ENCODE peak calls at places on chromosomes 1 and 21, in six cellular contexts. One of them, this sample, is unnamed.

GRCh38 chr1:246155923-246156322 is 351.2 kb downstream of the SMYD3 start:
- DNase-seq in HCT116: no peak
- DNase-seq in H1: no peak
- DNase-seq in HepG2: no peak
- DNase-seq in K562: no peak
- DNase-seq in GM12878: no peak
- DNase-seq in this sample: no peak

GRCh38 chr21:44871576-44872265 is 1.8 kb downstream of the PTTG1IP start:
- DNase-seq in HCT116: no peak
- DNase-seq in H1: no peak
- DNase-seq in HepG2: peak
- DNase-seq in K562: peak
- DNase-seq in GM12878: no peak
- DNase-seq in this sample: no peak

GRCh38 chr1:64337476-64337875 is 132.5 kb upstream of the CACHD1 start:
- DNase-seq in HCT116: no peak
- DNase-seq in H1: no peak
- DNase-seq in HepG2: no peak
- DNase-seq in K562: no peak
- DNase-seq in GM12878: no peak
- DNase-seq in this sample: peak

GRCh38 chr1:23646086-23646485 is 45.5 kb upstream of the RPL11 start:
- DNase-seq in HCT116: no peak
- DNase-seq in H1: no peak
- DNase-seq in HepG2: no peak
- DNase-seq in K562: no peak
- DNase-seq in GM12878: no peak
- DNase-seq in this sample: no peak

GRCh38 chr1:226650236-226650841 is 88.7 kb downstream of the ITPKB start:
- DNase-seq in HCT116: no peak
- DNase-seq in H1: no peak
- DNase-seq in HepG2: no peak
- DNase-seq in K562: peak
- DNase-seq in GM12878: no peak
- DNase-seq in this sample: no peak

GRCh38 chr1:28249013-28249870 is 10.1 kb upstream of the SESN2 start:
- DNase-seq in HCT116: peak
- DNase-seq in H1: no peak
- DNase-seq in HepG2: no peak
- DNase-seq in K562: peak
- DNase-seq in GM12878: no peak
- DNase-seq in this sample: peak

GRCh38 chr1:158095737-158096335 is 84.9 kb upstream of the CD1D start:
- DNase-seq in HCT116: no peak
- DNase-seq in H1: peak
- DNase-seq in HepG2: no peak
- DNase-seq in K562: peak
- DNase-seq in GM12878: no peak
- DNase-seq in this sample: peak

GRCh38 chr1:27869719-27870085 is 2.6 kb upstream of the THEMIS2 start:
- DNase-seq in HCT116: no peak
- DNase-seq in H1: no peak
- DNase-seq in HepG2: no peak
- DNase-seq in K562: peak
- DNase-seq in GM12878: no peak
- DNase-seq in this sample: no peak

GRCh38 chr1:160666079-160666442 is 19.2 kb upstream of the SLAMF1 start:
- DNase-seq in HCT116: no peak
- DNase-seq in H1: no peak
- DNase-seq in HepG2: no peak
- DNase-seq in K562: no peak
- DNase-seq in GM12878: no peak
- DNase-seq in this sample: no peak

GRCh38 chr1:10509823-10510509 is 35.2 kb downstream of the PEX14 start:
- DNase-seq in HCT116: no peak
- DNase-seq in H1: no peak
- DNase-seq in HepG2: no peak
- DNase-seq in K562: no peak
- DNase-seq in GM12878: no peak
- DNase-seq in this sample: no peak

GRCh38 chr1:154295408-154296235 is 23.2 kb downstream of the HAX1 start:
- DNase-seq in HCT116: peak
- DNase-seq in H1: no peak
- DNase-seq in HepG2: no peak
- DNase-seq in K562: no peak
- DNase-seq in GM12878: no peak
- DNase-seq in this sample: peak

GRCh38 chr1:6691507-6691906 is 10.1 kb downstream of the DNAJC11 start:
- DNase-seq in HCT116: no peak
- DNase-seq in H1: no peak
- DNase-seq in HepG2: no peak
- DNase-seq in K562: no peak
- DNase-seq in GM12878: no peak
- DNase-seq in this sample: no peak

GRCh38 chr21:42376338-42376982 is 10.1 kb upstream of the TFF1 start:
- DNase-seq in HCT116: no peak
- DNase-seq in H1: no peak
- DNase-seq in HepG2: no peak
- DNase-seq in K562: peak
- DNase-seq in GM12878: no peak
- DNase-seq in this sample: no peak

GRCh38 chr1:206655471-206655882 is 20.1 kb downstream of the DYRK3 start:
- DNase-seq in HCT116: no peak
- DNase-seq in H1: no peak
- DNase-seq in HepG2: no peak
- DNase-seq in K562: no peak
- DNase-seq in GM12878: no peak
- DNase-seq in this sample: peak

GRCh38 chr1:106554294-106554693 is 502.2 kb upstream of the PRMT6 start:
- DNase-seq in HCT116: no peak
- DNase-seq in H1: no peak
- DNase-seq in HepG2: no peak
- DNase-seq in K562: no peak
- DNase-seq in GM12878: no peak
- DNase-seq in this sample: no peak

GRCh38 chr1:168826269-168826668 is 97.3 kb upstream of the DPT start:
- DNase-seq in HCT116: no peak
- DNase-seq in H1: no peak
- DNase-seq in HepG2: no peak
- DNase-seq in K562: no peak
- DNase-seq in GM12878: no peak
- DNase-seq in this sample: no peak

GRCh38 chr1:223765036-223765718 is 52.8 kb downstream of the CAPN2 start:
- DNase-seq in HCT116: no peak
- DNase-seq in H1: no peak
- DNase-seq in HepG2: peak
- DNase-seq in K562: peak
- DNase-seq in GM12878: no peak
- DNase-seq in this sample: no peak

GRCh38 chr1:177858222-177858894 is 111.5 kb downstream of the SEC16B start:
- DNase-seq in HCT116: no peak
- DNase-seq in H1: no peak
- DNase-seq in HepG2: no peak
- DNase-seq in K562: no peak
- DNase-seq in GM12878: no peak
- DNase-seq in this sample: no peak

GRCh38 chr1:9435101-9435636 is 104.1 kb upstream of the SLC25A33 start:
- DNase-seq in HCT116: no peak
- DNase-seq in H1: no peak
- DNase-seq in HepG2: peak
- DNase-seq in K562: no peak
- DNase-seq in GM12878: no peak
- DNase-seq in this sample: no peak

GRCh38 chr1:17682403-17682802 is 72.7 kb upstream of the ACTL8 start:
- DNase-seq in HCT116: no peak
- DNase-seq in H1: no peak
- DNase-seq in HepG2: no peak
- DNase-seq in K562: no peak
- DNase-seq in GM12878: no peak
- DNase-seq in this sample: peak

DNA sequence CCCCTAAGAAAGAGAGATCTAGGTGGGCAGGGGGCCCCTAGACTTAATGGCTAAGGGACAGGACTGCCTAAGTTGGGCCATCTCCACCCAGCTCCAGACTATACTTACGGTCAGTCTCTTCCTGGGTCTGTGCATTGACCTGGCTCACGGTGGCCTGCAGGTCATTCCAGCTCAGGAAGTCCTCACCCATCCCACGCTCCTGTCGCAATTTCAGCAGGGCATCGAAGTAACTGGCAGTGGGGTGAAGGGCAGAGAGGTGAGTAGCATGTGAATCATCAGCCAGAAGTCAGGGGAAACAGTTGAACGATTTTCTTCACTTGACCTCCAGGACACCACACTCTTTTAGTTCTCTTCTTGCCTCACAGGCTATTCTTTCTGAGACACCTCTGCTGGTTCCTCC is 20.5 kb downstream of the IQGAP3 start:
- DNase-seq in HCT116: peak
- DNase-seq in H1: no peak
- DNase-seq in HepG2: no peak
- DNase-seq in K562: no peak
- DNase-seq in GM12878: no peak
- DNase-seq in this sample: no peak
- TF ChIP-seq YY1 in HCT116: no peak
- TF ChIP-seq YY1 in H1: no peak
- TF ChIP-seq YY1 in HepG2: no peak
- TF ChIP-seq YY1 in K562: no peak
- TF ChIP-seq YY1 in GM12878: no peak
- TF ChIP-seq YY1 in this sample: no peak

DNA sequence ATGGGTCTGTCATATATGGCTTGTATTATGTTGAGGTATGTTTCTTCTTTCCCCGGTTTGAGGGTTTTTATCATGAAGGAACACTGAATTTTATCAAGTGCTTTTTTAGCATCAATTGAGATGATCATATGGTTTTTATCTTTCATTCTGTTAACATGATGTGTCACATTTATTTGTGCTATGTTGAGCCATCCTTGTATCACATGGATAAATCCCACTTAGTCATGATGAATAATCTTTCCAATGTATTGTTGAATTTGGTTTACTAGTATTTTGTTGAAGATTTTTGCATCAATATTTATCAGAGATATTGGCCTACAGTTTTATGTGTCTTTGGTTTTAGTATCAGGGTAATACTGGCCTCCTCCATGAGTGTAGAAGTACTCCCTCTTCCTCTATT is 61.7 kb downstream of the GPR137B start:
- DNase-seq in HCT116: no peak
- DNase-seq in H1: no peak
- DNase-seq in HepG2: no peak
- DNase-seq in K562: no peak
- DNase-seq in GM12878: no peak
- DNase-seq in this sample: no peak
- TF ChIP-seq SIN3A in HCT116: no peak
- TF ChIP-seq SIN3A in H1: no peak
- TF ChIP-seq SIN3A in HepG2: no peak
- TF ChIP-seq SIN3A in K562: no peak
- TF ChIP-seq SIN3A in GM12878: no peak
- TF ChIP-seq SIN3A in this sample: no peak

DNA sequence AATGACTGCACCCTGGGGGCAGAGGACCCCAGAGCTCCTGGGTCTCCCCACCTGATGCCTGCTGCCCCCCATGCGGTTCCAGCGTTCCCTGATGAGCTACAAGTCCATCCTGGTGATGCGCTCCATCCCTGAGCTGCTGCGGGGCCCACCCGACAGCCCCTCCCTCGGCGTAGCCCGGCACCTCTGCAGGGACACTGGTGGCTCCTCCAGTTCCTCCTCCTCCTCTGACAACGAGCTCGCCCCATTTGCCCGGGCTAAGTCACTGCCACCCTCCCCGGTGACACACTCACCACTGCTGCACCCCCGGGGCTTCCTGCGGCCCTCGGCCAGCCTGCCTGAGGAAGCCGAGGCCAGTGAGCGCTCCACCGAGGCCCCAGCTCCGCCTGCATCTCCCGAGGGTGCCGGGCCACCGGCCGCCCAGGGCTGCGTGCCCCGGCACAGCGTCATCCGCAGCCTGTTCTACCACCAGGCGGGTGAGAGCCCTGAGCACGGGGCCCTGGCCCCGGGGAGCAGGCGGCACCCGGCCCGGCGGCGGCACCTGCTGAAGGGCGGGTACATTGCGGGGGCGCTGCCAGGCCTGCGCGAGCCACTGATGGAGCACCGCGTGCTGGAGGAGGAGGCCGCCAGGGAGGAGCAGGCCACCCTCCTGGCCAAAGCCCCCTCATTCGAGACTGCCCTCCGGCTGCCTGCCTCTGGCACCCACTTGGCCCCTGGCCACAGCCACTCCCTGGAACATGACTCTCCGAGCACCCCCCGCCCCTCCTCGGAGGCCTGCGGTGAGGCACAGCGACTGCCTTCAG is 35.5 kb downstream of the TRIM11 start:
- DNase-seq in HCT116: no peak
- DNase-seq in H1: no peak
- DNase-seq in HepG2: no peak
- DNase-seq in K562: no peak
- DNase-seq in GM12878: no peak
- DNase-seq in this sample: no peak
- TF ChIP-seq YY1 in HCT116: no peak
- TF ChIP-seq YY1 in H1: no peak
- TF ChIP-seq YY1 in HepG2: no peak
- TF ChIP-seq YY1 in K562: no peak
- TF ChIP-seq YY1 in GM12878: no peak
- TF ChIP-seq YY1 in this sample: no peak

GRCh38 chr1:67213164-67213563 is 46.9 kb downstream of the IL23R start:
- DNase-seq in HCT116: peak
- DNase-seq in H1: no peak
- DNase-seq in HepG2: peak
- DNase-seq in K562: peak
- DNase-seq in GM12878: no peak
- DNase-seq in this sample: peak

GRCh38 chr1:67211589-67212563 is 45.6 kb downstream of the IL23R start:
- DNase-seq in HCT116: peak
- DNase-seq in H1: no peak
- DNase-seq in HepG2: peak
- DNase-seq in K562: peak
- DNase-seq in GM12878: no peak
- DNase-seq in this sample: no peak

GRCh38 chr1:67213948-67214347 is 47.7 kb downstream of the IL23R start:
- DNase-seq in HCT116: no peak
- DNase-seq in H1: no peak
- DNase-seq in HepG2: no peak
- DNase-seq in K562: no peak
- DNase-seq in GM12878: no peak
- DNase-seq in this sample: no peak

DNA sequence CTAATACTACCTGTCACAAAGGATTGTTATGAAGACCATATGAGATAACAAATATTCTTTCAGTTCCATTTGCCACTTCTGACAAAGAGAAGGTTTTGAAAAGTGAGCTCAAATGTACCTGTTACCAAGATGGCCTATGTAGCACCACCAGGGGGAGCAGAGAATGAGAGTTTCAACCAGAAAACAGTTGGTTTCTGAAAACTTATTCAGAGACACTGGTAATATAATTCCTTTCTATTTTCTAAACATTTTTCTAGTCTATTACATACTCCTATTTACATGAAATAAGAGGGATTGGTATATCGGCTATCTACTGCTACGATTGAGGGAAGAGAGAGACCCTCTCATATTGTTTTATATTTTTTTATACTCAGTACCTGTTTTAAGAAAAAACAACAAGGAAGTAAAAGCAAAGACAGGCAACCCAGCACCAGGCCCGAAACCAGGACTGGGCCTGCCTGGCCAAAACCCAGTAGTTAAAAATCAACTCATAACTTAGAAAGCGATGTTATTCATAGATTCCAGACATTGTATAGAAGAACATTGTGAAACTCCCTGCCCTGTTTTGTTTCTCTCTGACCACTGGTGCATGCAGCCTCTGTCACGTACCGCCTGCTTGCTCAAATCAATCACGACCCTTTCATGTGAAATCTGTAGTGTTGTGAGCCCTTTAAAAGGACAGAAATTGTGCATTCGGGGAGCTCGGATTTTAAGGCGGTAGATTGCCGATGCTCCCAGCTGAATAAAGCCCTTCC is 48.3 kb downstream of the IL23R start:
- DNase-seq in HCT116: peak
- DNase-seq in H1: no peak
- DNase-seq in HepG2: peak
- DNase-seq in K562: peak
- DNase-seq in GM12878: peak
- DNase-seq in this sample: no peak
- TF ChIP-seq SIN3A in HCT116: no peak
- TF ChIP-seq SIN3A in H1: no peak
- TF ChIP-seq SIN3A in HepG2: no peak
- TF ChIP-seq SIN3A in K562: no peak
- TF ChIP-seq SIN3A in GM12878: no peak
- TF ChIP-seq SIN3A in this sample: no peak

This sample was measured in SK-N-SH.